ENCODE peak calls at places on chromosomes 7 and 10, in five cellular contexts. P is naive thymus-derived CD4-positive, alpha-beta T cell; U is adrenal gland; S is spleen; Z is right cardiac atrium. E is an unnamed sample.

GRCh38 chr7:41567350-41568114 is 135.4 kb downstream of the INHBA start:
- DNase-seq in P (no peak), Z (no peak), U (no peak), S (no peak), E (peak)

GRCh38 chr10:130774871-130775270 is 536.6 kb downstream of the TCERG1L start:
- DNase-seq in U (no peak), Z (no peak), P (no peak), S (peak), E (no peak)

GRCh38 chr10:35453855-35454532 is 117.7 kb downstream of the CCNY start:
- DNase-seq in Z (no peak), P (no peak), U (no peak), S (no peak), E (no peak)

GRCh38 chr7:143929224-143929920 is 5.7 kb upstream of the OR2F2 start:
- DNase-seq in S (no peak), Z (no peak), U (no peak), P (no peak), E (no peak)

GRCh38 chr7:105769951-105770628 is 106.3 kb downstream of the ATXN7L1 start:
- DNase-seq in P (no peak), Z (no peak), S (peak), U (peak), E (no peak)

GRCh38 chr7:36305648-36306047 is 84.0 kb upstream of the ANLN start:
- DNase-seq in S (no peak), Z (no peak), U (no peak), P (no peak), E (no peak)

GRCh38 chr7:127974611-127975010 is 56.6 kb downstream of the LRRC4 start:
- DNase-seq in P (no peak), U (no peak), Z (no peak), S (no peak), E (no peak)

GRCh38 chr10:75253281-75254220 is 17.8 kb upstream of the COMTD1 start:
- DNase-seq in Z (no peak), P (no peak), U (no peak), S (no peak), E (no peak)

GRCh38 chr10:115706482-115707076 is 566.4 kb downstream of the GFRA1 start:
- DNase-seq in S (no peak), Z (no peak), P (no peak), U (no peak), E (no peak)

GRCh38 chr7:76133839-76134238 is 67.9 kb upstream of the SRRM3 start:
- DNase-seq in U (no peak), S (no peak), Z (no peak), P (no peak), E (no peak)

GRCh38 chr7:21367537-21367936 is 60.3 kb upstream of the SP4 start:
- DNase-seq in U (no peak), P (no peak), S (no peak), Z (no peak), E (no peak)

GRCh38 chr10:29658984-29659769 is 24.4 kb upstream of the SVIL start:
- DNase-seq in U (peak), S (no peak), Z (peak), P (peak), E (peak)

GRCh38 chr10:111261066-111261465 is 184.2 kb downstream of the ADRA2A start:
- DNase-seq in U (no peak), P (no peak), Z (no peak), S (no peak), E (no peak)

GRCh38 chr7:135822396-135822795 is 73.8 kb upstream of the FAM180A start:
- DNase-seq in P (no peak), S (no peak), Z (no peak), U (no peak), E (no peak)
- H3K27ac ChIP-seq in P (no peak), S (no peak), Z (no peak), U (no peak), E (no peak)

GRCh38 chr7:65509368-65510186 is 135.9 kb downstream of the ZNF92 start:
- DNase-seq in Z (peak), U (no peak), P (no peak), S (peak), E (no peak)
- H3K4me3 ChIP-seq in Z (peak), U (peak), P (peak), S (peak), E (peak)

GRCh38 chr7:5696346-5697100 is 84.9 kb downstream of the RNF216 start:
- DNase-seq in U (no peak), S (no peak), Z (no peak), P (no peak), E (no peak)
- H3K27ac ChIP-seq in U (no peak), S (peak), Z (peak), P (peak), E (peak)

GRCh38 chr10:28586176-28586575 is 53.3 kb downstream of the WAC start:
- DNase-seq in S (no peak), P (no peak), Z (no peak), U (no peak), E (no peak)

GRCh38 chr10:28585076-28585475 is 52.2 kb downstream of the WAC start:
- DNase-seq in S (no peak), U (no peak), Z (no peak), P (no peak), E (no peak)

GRCh38 chr10:28587970-28588290 is 55.0 kb downstream of the WAC start:
- DNase-seq in U (no peak), Z (no peak), P (no peak), S (no peak), E (peak)

GRCh38 chr10:28581916-28582315 is 49.0 kb downstream of the WAC start:
- DNase-seq in U (no peak), P (peak), Z (no peak), S (no peak), E (no peak)

GRCh38 chr10:28587270-28587969 is 54.5 kb downstream of the WAC start:
- DNase-seq in P (no peak), Z (no peak), U (no peak), S (no peak), E (peak)
- H3K4me3 ChIP-seq in P (no peak), Z (no peak), U (no peak), S (no peak), E (no peak)

GRCh38 chr10:44238212-44238611 is 146.7 kb downstream of the CXCL12 start:
- DNase-seq in P (no peak), S (no peak), Z (no peak), U (no peak), E (no peak)
- H3K27ac ChIP-seq in P (no peak), S (no peak), Z (no peak), U (no peak), E (no peak)

GRCh38 chr7:2037805-2038635 is 194.7 kb downstream of the MAD1L1 start:
- DNase-seq in Z (peak), U (no peak), S (peak), P (peak), E (no peak)
- H3K4me3 ChIP-seq in Z (peak), U (peak), S (peak), P (peak), E (peak)

DNA sequence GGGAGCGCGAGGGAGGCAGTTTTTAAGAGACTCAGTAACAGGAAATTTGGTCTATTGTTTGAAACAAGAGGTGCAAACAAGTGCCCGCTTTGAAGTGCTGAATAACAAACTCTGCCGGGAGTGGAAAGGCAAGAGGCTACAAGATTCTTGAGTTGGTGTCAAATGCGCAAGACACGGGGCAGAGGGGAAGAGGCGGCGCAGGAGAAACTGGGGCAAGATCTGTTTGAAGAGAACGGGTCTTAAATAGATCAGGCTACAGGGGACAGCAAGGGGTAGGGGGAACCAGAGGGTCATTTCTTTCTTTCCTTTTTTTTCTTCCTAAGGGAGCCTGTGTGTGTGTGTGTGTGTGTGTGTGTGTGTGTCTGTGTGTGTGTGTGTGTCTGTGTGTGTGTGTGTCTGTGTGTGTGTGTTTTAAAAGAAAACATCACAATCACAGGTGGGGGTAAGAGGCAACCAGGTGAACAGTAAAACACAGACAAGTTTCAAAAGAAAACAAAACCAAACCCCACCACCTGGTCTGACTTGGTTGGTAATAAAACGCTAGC is 13.3 kb upstream of the CUX1 start:
- DNase-seq in S (peak), U (no peak), P (peak), Z (no peak), E (no peak)
- H3K27ac ChIP-seq in S (no peak), U (no peak), P (no peak), Z (no peak), E (no peak)

GRCh38 chr10:504806-505205 is 184.7 kb downstream of the DIP2C start:
- DNase-seq in P (no peak), U (no peak), S (peak), Z (no peak), E (no peak)

GRCh38 chr10:505459-505858 is 184.0 kb downstream of the DIP2C start:
- DNase-seq in P (no peak), U (no peak), Z (no peak), S (peak), E (no peak)

GRCh38 chr10:507908-508444 is 181.5 kb downstream of the DIP2C start:
- DNase-seq in Z (no peak), P (no peak), U (no peak), S (peak), E (no peak)

GRCh38 chr10:507355-507699 is 182.1 kb downstream of the DIP2C start:
- DNase-seq in U (no peak), P (no peak), S (no peak), Z (no peak), E (no peak)

DNA sequence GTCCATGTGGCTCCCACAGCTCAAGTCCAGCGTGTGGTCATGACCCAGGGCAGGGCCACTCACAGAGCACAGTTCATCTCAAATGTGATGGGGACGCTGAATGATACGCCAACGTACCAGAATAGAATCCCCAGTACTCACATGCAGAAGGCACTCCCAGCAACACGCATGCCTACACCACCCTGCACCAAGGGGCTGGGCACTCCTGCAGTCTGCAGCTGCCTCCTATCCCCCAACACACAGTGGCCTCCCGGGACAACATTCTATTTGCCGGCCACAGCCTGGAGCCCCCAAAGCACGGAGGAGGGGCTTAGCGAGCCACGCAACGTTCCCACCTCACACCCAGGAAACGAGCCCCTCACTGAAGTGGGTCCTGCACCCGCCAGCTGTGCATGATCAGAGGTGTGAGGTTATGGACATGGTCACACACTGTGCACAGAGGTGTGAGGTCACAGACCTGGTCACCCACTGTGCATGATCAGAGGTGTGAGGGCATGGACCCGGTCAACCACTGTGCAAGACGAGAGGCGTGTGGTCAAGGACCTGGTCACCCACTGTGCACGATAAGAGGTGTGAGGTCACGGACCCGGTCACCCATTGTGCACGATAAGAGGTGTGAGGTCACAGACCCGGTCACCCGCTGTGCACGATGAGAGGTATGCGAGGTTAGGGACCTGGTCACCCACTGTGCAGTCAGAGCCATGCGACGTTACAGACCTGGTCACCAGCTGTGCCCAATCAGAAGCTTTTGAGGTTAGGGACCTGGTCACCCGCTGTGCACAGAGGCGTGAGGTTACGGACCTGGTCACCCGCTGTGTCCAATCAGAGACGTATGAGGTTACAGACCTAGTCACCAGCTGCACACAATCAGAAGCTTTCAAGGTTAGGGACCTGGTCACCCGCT is 182.8 kb downstream of the DIP2C start:
- DNase-seq in Z (no peak), S (peak), P (no peak), U (no peak), E (no peak)
- H3K4me3 ChIP-seq in Z (no peak), S (no peak), P (no peak), U (no peak), E (no peak)

GRCh38 chr7:117827861-117828260 is 45.4 kb downstream of the CTTNBP2 start:
- DNase-seq in S (no peak), P (no peak), U (no peak), Z (no peak), E (peak)

GRCh38 chr7:117830422-117830954 is 42.8 kb downstream of the CTTNBP2 start:
- DNase-seq in S (no peak), U (no peak), P (no peak), Z (peak), E (no peak)

GRCh38 chr7:117825132-117825531 is 48.1 kb downstream of the CTTNBP2 start:
- DNase-seq in P (no peak), U (no peak), Z (no peak), S (no peak), E (peak)

GRCh38 chr7:117828831-117829230 is 44.4 kb downstream of the CTTNBP2 start:
- DNase-seq in S (no peak), Z (no peak), U (no peak), P (no peak), E (no peak)

GRCh38 chr7:117829450-117829849 is 43.8 kb downstream of the CTTNBP2 start:
- DNase-seq in Z (no peak), P (no peak), U (no peak), S (no peak), E (no peak)
- H3K27ac ChIP-seq in Z (peak), P (no peak), U (no peak), S (no peak), E (no peak)

E was measured in AG04450.